ENCODE peak calls at places on chromosomes 2 and 18, in eight cellular contexts. A, F, P, G, D, K, N and M are unnamed samples.
A peak's percentile ranks its signal among the peaks of the same experiment; 100 is the strongest.

GRCh38 chr2:32926708-32927084 is 20.1 kb upstream of the LTBP1 start:
- DNase-seq in P (no peak), D (no peak), A (no peak), G (no peak), F (peak; percentile 22), N (no peak), K (no peak), M (no peak)

GRCh38 chr18:59551902-59552635 is 145.2 kb downstream of the CCBE1 start:
- DNase-seq in D (no peak), K (no peak), P (no peak), G (no peak), A (no peak), N (peak; percentile 62), F (no peak), M (no peak)

GRCh38 chr2:172253190-172254052 is 150.7 kb upstream of the DLX2 start:
- DNase-seq in D (peak; percentile 99), G (peak; percentile 65), F (peak; percentile 100), N (no peak), A (no peak), K (peak; percentile 80), P (peak; percentile 41), M (no peak)

GRCh38 chr2:98517636-98518035 is 73.0 kb downstream of the INPP4A start:
- DNase-seq in A (no peak), K (no peak), D (no peak), F (peak; percentile 41), N (no peak), G (no peak), P (no peak), M (no peak)

GRCh38 chr2:109722026-109722425 is 72.1 kb upstream of the RGPD5 start:
- DNase-seq in K (no peak), P (peak; percentile 11), D (no peak), F (no peak), A (no peak), G (peak; percentile 59), N (peak; percentile 26), M (no peak)

GRCh38 chr18:13513015-13513414 is 213.3 kb downstream of the FAM210A start:
- DNase-seq in N (no peak), A (no peak), K (no peak), F (no peak), G (no peak), D (no peak), P (no peak), M (no peak)

GRCh38 chr2:217277646-217278048 is 417.8 kb upstream of the TNP1 start:
- DNase-seq in N (no peak), G (no peak), D (peak; percentile 72), F (peak; percentile 98), A (no peak), K (peak; percentile 32), P (no peak), M (no peak)

GRCh38 chr18:40375811-40376210 is 1579.2 kb upstream of the PIK3C3 start:
- DNase-seq in G (no peak), A (no peak), N (no peak), F (no peak), K (no peak), D (no peak), P (no peak), M (no peak)

GRCh38 chr2:178328037-178328436 is 122.9 kb downstream of the PRKRA start:
- DNase-seq in P (no peak), K (no peak), D (peak; percentile 19), A (no peak), N (no peak), G (no peak), F (peak; percentile 49), M (no peak)

GRCh38 chr2:9703701-9704221 is 73.0 kb upstream of the YWHAQ start:
- DNase-seq in G (no peak), D (peak; percentile 81), K (no peak), F (peak; percentile 92), A (no peak), N (no peak), P (no peak), M (no peak)

GRCh38 chr18:60411715-60412114 is 39.1 kb upstream of the MC4R start:
- DNase-seq in N (no peak), F (no peak), P (no peak), K (no peak), G (no peak), A (no peak), D (no peak), M (no peak)

GRCh38 chr2:8355046-8355445 is 326.8 kb upstream of the ID2 start:
- DNase-seq in A (no peak), P (no peak), N (no peak), K (no peak), F (no peak), G (no peak), D (no peak), M (no peak)

DNA sequence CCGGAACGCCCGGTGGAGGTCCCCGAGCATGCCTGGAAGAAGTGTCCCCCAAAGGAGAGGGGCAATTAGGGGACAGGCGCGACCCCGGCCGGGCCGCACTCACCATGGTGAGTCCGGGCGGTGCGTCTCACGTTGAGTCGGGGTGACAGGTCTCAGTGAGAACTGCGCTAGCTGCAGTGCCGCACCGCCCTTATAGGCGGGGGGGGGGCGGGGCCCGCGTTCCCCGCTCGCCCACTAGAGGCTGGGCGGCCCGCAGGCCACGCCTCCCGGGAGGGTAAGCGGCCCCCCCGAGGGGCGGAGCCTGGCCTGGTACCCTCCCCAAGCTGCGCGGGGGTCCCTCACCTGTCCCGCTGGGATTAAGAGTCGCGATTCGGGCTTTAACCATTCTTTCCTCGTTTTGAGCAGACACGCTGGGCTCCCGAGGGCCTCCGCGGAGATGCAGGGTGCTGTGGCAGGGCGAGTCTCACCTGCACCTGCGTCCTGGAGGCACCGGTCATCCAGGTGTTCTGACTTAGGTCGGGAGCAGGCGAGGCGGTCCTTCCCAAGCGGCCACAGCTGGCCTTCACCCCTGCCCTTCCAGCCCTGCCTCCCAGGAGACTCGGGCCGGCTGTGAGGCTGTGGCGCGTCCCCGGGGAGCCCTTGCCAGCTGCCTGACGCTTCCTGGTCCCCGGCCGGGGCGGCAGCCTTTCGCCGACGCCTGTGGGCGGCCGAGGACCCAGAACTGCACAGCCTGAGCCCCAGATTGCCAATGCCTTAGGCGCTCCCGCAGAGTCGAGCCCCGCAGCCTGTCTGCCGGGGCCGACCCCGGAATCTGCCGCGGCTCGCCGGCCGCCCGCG is at the start of gene TUBA4A:
- DNase-seq in N (peak; percentile 86), P (peak; percentile 89), F (peak; percentile 35), G (peak; percentile 95), D (no peak), K (peak; percentile 72), A (peak; percentile 99), M (peak; percentile 98)
- TF ChIP-seq CTCF in N (peak; percentile 42), P (peak; percentile 31), F (no peak), G (peak; percentile 36), D (no peak), K (no peak), A (no peak), M (no peak)

GRCh38 chr2:65722028-65722427 is 289.6 kb upstream of the SPRED2 start:
- DNase-seq in A (no peak), P (peak; percentile 60), G (peak; percentile 42), F (peak; percentile 31), K (peak; percentile 60), D (no peak), N (peak; percentile 29), M (no peak)
- TF ChIP-seq CTCF in A (no peak), P (peak; percentile 29), G (peak; percentile 30), F (peak; percentile 11), K (peak; percentile 37), D (peak; percentile 26), N (peak; percentile 65), M (no peak)

GRCh38 chr18:63071566-63072175 is 247.9 kb downstream of the BCL2 start:
- DNase-seq in A (no peak), D (peak; percentile 35), K (no peak), P (no peak), N (no peak), F (no peak), G (no peak), M (no peak)

GRCh38 chr18:63073481-63073880 is 246.1 kb downstream of the BCL2 start:
- DNase-seq in D (no peak), K (no peak), N (no peak), P (no peak), G (no peak), F (no peak), A (peak; percentile 79), M (peak; percentile 69)

GRCh38 chr18:63078471-63078870 is 241.1 kb downstream of the BCL2 start:
- DNase-seq in K (no peak), P (no peak), D (no peak), N (no peak), F (no peak), G (no peak), A (peak; percentile 65), M (peak; percentile 70)

GRCh38 chr18:63070750-63071502 is 248.6 kb downstream of the BCL2 start:
- DNase-seq in G (no peak), K (no peak), F (no peak), A (no peak), D (no peak), N (no peak), P (no peak), M (no peak)

GRCh38 chr18:63074987-63075404 is 244.6 kb downstream of the BCL2 start:
- DNase-seq in A (peak; percentile 71), N (peak; percentile 84), K (peak; percentile 51), D (no peak), P (peak; percentile 30), G (peak; percentile 79), F (peak; percentile 20), M (peak; percentile 49)
- TF ChIP-seq CTCF in A (no peak), N (no peak), K (no peak), D (no peak), P (no peak), G (peak; percentile 4), F (no peak), M (no peak)

DNA sequence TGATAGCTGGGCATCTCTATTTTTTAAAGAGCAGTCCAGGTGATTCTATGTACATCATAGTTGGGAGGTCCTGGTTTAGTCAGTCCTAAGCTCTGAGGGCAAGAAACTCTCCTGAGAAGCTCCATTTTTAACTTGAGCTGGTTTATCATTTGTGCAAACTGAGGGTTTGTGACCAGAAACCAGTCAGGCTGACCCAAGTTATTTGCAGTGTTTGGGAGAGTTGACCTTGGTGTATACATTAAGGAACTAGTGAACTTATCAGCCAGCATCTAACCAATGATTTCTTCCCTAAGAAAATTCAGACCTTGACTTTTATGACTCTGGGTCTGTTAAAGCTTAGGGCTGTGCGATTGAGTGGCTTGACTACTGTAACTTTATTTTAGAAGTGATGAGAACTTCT is 10.6 kb upstream of the MGAT5 start:
- DNase-seq in K (no peak), N (no peak), F (no peak), G (no peak), A (no peak), D (no peak), P (no peak), M (no peak)
- TF ChIP-seq CTCF in K (no peak), N (no peak), F (no peak), G (no peak), A (no peak), D (no peak), P (no peak), M (no peak)